ENCODE peak calls at places on chromosome 19, in nine cellular contexts. One of them, this sample, is unnamed.

GRCh38 chr19:28526042-28526441 is 686.9 kb downstream of the UQCRFS1 start:
- DNase-seq in uterus: no peak
- DNase-seq in coronary artery: no peak
- DNase-seq in lower lobe of right lung: no peak
- DNase-seq in HL-60: no peak
- DNase-seq in fibroblast of pulmonary artery: no peak
- DNase-seq in fibroblast of lung: no peak
- DNase-seq in H7: no peak
- DNase-seq in choroid plexus epithelial cell: no peak
- DNase-seq in this sample: no peak

GRCh38 chr19:38429055-38429810 is 3.2 kb upstream of the RASGRP4 start:
- DNase-seq in fibroblast of lung: no peak
- DNase-seq in coronary artery: no peak
- DNase-seq in choroid plexus epithelial cell: no peak
- DNase-seq in HL-60: no peak
- DNase-seq in H7: peak
- DNase-seq in lower lobe of right lung: no peak
- DNase-seq in uterus: no peak
- DNase-seq in fibroblast of pulmonary artery: no peak
- DNase-seq in this sample: no peak

GRCh38 chr19:3575260-3575741 is 2.6 kb downstream of the HMG20B start:
- DNase-seq in HL-60: no peak
- DNase-seq in lower lobe of right lung: no peak
- DNase-seq in fibroblast of lung: no peak
- DNase-seq in uterus: no peak
- DNase-seq in H7: peak
- DNase-seq in fibroblast of pulmonary artery: peak
- DNase-seq in choroid plexus epithelial cell: peak
- DNase-seq in coronary artery: no peak
- DNase-seq in this sample: no peak

GRCh38 chr19:42287017-42287825 is 14.7 kb upstream of the PRR19 start:
- DNase-seq in lower lobe of right lung: no peak
- DNase-seq in H7: no peak
- DNase-seq in choroid plexus epithelial cell: no peak
- DNase-seq in uterus: no peak
- DNase-seq in HL-60: no peak
- DNase-seq in fibroblast of lung: no peak
- DNase-seq in coronary artery: no peak
- DNase-seq in fibroblast of pulmonary artery: no peak
- DNase-seq in this sample: no peak

GRCh38 chr19:10010247-10010691 is at the start of gene COL5A3:
- DNase-seq in fibroblast of lung: no peak
- DNase-seq in lower lobe of right lung: peak
- DNase-seq in HL-60: no peak
- DNase-seq in choroid plexus epithelial cell: peak
- DNase-seq in fibroblast of pulmonary artery: peak
- DNase-seq in uterus: peak
- DNase-seq in coronary artery: no peak
- DNase-seq in H7: peak
- DNase-seq in this sample: no peak

GRCh38 chr19:39501340-39501739 is 2.6 kb downstream of the DLL3 start:
- DNase-seq in coronary artery: no peak
- DNase-seq in HL-60: no peak
- DNase-seq in H7: no peak
- DNase-seq in fibroblast of pulmonary artery: no peak
- DNase-seq in choroid plexus epithelial cell: no peak
- DNase-seq in lower lobe of right lung: no peak
- DNase-seq in uterus: no peak
- DNase-seq in fibroblast of lung: no peak
- DNase-seq in this sample: no peak

GRCh38 chr19:16372065-16372915 is 47.7 kb downstream of the KLF2 start:
- DNase-seq in HL-60: no peak
- DNase-seq in H7: no peak
- DNase-seq in choroid plexus epithelial cell: no peak
- DNase-seq in coronary artery: no peak
- DNase-seq in lower lobe of right lung: peak
- DNase-seq in uterus: no peak
- DNase-seq in fibroblast of pulmonary artery: no peak
- DNase-seq in fibroblast of lung: no peak
- DNase-seq in this sample: no peak

GRCh38 chr19:14052470-14052869 is 9.4 kb downstream of the PALM3 start:
- DNase-seq in lower lobe of right lung: no peak
- DNase-seq in H7: no peak
- DNase-seq in fibroblast of lung: no peak
- DNase-seq in coronary artery: no peak
- DNase-seq in uterus: no peak
- DNase-seq in HL-60: no peak
- DNase-seq in fibroblast of pulmonary artery: no peak
- DNase-seq in choroid plexus epithelial cell: no peak
- DNase-seq in this sample: no peak

GRCh38 chr19:4061178-4061682 is 5.5 kb downstream of the ZBTB7A start:
- DNase-seq in choroid plexus epithelial cell: no peak
- DNase-seq in H7: peak
- DNase-seq in coronary artery: peak
- DNase-seq in lower lobe of right lung: peak
- DNase-seq in HL-60: peak
- DNase-seq in uterus: peak
- DNase-seq in fibroblast of lung: no peak
- DNase-seq in fibroblast of pulmonary artery: no peak
- DNase-seq in this sample: no peak

DNA sequence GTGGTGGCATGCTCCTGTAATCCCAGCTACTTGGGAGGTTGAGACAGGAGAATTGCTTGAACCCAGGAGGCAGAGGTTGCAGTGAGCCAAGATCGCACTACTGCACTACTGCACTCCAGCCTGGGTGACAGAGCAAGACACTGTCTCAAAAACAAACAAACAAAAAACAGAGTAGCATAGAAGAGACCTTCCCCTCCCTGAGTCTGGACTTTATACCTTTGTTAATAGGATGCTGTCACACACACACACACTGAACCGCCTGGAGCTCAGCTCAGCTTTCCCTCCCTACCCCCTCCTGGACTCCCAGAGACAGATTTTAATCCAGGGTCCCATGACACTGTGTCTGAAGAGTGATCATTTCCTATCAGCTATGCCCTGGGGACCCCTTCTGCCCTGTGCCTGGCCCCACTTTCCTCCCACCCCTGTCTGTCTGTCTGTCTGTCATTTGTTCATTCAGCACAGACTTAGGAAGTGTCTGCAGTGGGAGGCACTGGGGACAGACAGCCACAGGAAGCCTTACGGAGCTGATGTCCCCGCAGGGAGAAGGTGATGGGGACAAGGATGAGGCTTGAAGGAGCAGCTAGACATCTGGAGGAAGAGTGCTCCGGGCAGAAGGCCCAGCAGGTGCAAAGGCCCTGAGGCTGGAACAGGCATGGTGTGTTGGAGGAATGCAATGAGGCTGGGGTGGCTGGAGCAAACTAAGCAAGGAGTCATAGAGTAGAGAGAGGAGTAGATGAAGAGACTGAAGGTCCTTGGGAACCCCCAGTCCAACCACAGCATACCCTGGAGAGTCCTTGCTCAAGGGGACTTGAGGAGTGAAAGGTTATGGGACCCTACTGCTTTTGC is 4.9 kb downstream of the CERS4 start:
- DNase-seq in uterus: no peak
- DNase-seq in fibroblast of pulmonary artery: no peak
- DNase-seq in lower lobe of right lung: no peak
- DNase-seq in H7: peak
- DNase-seq in choroid plexus epithelial cell: no peak
- DNase-seq in fibroblast of lung: no peak
- DNase-seq in HL-60: no peak
- DNase-seq in coronary artery: no peak
- DNase-seq in this sample: no peak
- H3K4me3 ChIP-seq in uterus: no peak
- H3K4me3 ChIP-seq in fibroblast of pulmonary artery: no peak
- H3K4me3 ChIP-seq in lower lobe of right lung: no peak
- H3K4me3 ChIP-seq in H7: no peak
- H3K4me3 ChIP-seq in choroid plexus epithelial cell: no peak
- H3K4me3 ChIP-seq in fibroblast of lung: no peak
- H3K4me3 ChIP-seq in HL-60: no peak
- H3K4me3 ChIP-seq in coronary artery: no peak
- H3K4me3 ChIP-seq in this sample: no peak

GRCh38 chr19:1171755-1172352 is 2.2 kb downstream of the SBNO2 start:
- DNase-seq in HL-60: no peak
- DNase-seq in fibroblast of pulmonary artery: no peak
- DNase-seq in coronary artery: no peak
- DNase-seq in uterus: no peak
- DNase-seq in fibroblast of lung: no peak
- DNase-seq in choroid plexus epithelial cell: peak
- DNase-seq in H7: no peak
- DNase-seq in lower lobe of right lung: peak
- DNase-seq in this sample: no peak
- H3K4me3 ChIP-seq in HL-60: no peak
- H3K4me3 ChIP-seq in fibroblast of pulmonary artery: peak
- H3K4me3 ChIP-seq in coronary artery: peak
- H3K4me3 ChIP-seq in uterus: peak
- H3K4me3 ChIP-seq in fibroblast of lung: peak
- H3K4me3 ChIP-seq in choroid plexus epithelial cell: peak
- H3K4me3 ChIP-seq in H7: peak
- H3K4me3 ChIP-seq in lower lobe of right lung: peak
- H3K4me3 ChIP-seq in this sample: peak

DNA sequence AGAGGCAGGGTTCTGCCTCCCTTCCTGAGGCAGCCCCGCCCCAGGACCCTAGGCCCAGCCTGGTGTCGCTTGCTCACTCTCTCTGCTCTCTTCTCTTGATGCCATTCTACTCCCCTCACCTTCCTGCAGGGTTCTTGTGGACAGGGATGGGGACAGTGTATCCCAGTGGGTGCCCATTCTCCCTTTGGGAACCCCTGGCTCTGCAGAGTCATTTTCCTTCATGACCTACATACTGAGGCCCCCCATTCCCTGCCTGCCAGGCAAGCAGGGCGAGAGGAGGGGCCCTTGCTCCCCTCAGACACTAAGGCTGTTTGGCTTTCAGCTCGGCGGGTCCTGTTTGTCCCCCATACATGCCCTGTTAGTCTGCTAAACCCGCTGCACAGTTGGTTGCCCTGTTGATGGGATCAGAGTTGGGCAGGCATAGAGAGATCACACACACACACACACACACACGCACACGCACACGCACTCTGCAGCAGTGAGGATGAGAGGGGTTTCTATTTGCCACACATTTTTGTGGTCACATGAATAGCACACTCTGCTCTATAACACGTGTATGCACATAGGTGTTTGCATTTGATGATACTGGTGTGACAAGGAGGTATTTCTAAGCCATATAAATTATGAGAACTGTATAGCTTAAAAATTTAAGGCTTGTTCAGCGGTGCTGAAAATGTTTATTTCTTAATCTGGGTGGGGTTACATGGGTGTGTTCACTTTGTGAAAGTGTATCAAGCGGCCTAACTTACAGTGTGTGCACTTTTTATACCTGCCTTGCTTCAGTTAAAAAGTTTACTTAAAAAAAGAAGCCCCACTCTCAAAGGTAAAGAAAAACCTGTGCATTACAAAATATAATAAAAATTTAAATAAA is 20.3 kb downstream of the NFIX start:
- DNase-seq in uterus: no peak
- DNase-seq in coronary artery: no peak
- DNase-seq in fibroblast of lung: peak
- DNase-seq in fibroblast of pulmonary artery: peak
- DNase-seq in HL-60: no peak
- DNase-seq in lower lobe of right lung: no peak
- DNase-seq in choroid plexus epithelial cell: no peak
- DNase-seq in H7: peak
- DNase-seq in this sample: no peak
- H3K4me3 ChIP-seq in uterus: peak
- H3K4me3 ChIP-seq in coronary artery: peak
- H3K4me3 ChIP-seq in fibroblast of lung: no peak
- H3K4me3 ChIP-seq in fibroblast of pulmonary artery: no peak
- H3K4me3 ChIP-seq in HL-60: no peak
- H3K4me3 ChIP-seq in lower lobe of right lung: no peak
- H3K4me3 ChIP-seq in choroid plexus epithelial cell: no peak
- H3K4me3 ChIP-seq in H7: no peak
- H3K4me3 ChIP-seq in this sample: no peak

GRCh38 chr19:31529121-31529520 is 179.9 kb upstream of the TSHZ3 start:
- DNase-seq in choroid plexus epithelial cell: no peak
- DNase-seq in H7: no peak
- DNase-seq in fibroblast of pulmonary artery: no peak
- DNase-seq in lower lobe of right lung: no peak
- DNase-seq in HL-60: no peak
- DNase-seq in fibroblast of lung: no peak
- DNase-seq in uterus: no peak
- DNase-seq in coronary artery: no peak
- DNase-seq in this sample: no peak
- H3K4me3 ChIP-seq in choroid plexus epithelial cell: no peak
- H3K4me3 ChIP-seq in H7: no peak
- H3K4me3 ChIP-seq in fibroblast of pulmonary artery: no peak
- H3K4me3 ChIP-seq in lower lobe of right lung: no peak
- H3K4me3 ChIP-seq in HL-60: no peak
- H3K4me3 ChIP-seq in fibroblast of lung: no peak
- H3K4me3 ChIP-seq in uterus: no peak
- H3K4me3 ChIP-seq in coronary artery: no peak
- H3K4me3 ChIP-seq in this sample: no peak

DNA sequence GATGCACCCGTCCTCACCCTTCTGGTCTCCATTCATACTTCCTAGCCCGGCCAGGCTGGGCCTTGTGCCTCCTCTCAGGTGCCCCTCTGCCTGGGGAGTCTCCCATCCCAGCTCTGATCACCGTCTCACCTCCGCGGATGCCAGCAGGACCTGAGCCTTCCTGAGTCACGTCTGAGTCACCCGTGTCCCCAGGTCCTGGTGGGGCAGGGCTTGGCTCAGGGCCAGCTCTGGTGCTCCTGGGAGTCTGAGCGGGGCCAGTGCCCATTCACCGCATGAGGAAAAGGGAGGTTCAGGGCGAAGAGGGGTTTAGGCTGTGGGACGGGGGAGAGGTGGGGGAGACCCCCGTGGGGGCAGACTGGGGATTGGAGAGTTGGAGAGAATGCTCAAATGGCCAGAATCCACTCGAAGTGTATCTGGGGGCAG is 593 bp downstream of the ATP8B3 start:
- DNase-seq in HL-60: peak
- DNase-seq in choroid plexus epithelial cell: peak
- DNase-seq in lower lobe of right lung: peak
- DNase-seq in fibroblast of pulmonary artery: peak
- DNase-seq in fibroblast of lung: peak
- DNase-seq in uterus: peak
- DNase-seq in coronary artery: peak
- DNase-seq in H7: no peak
- DNase-seq in this sample: no peak
- H3K4me3 ChIP-seq in HL-60: peak
- H3K4me3 ChIP-seq in choroid plexus epithelial cell: peak
- H3K4me3 ChIP-seq in lower lobe of right lung: peak
- H3K4me3 ChIP-seq in fibroblast of pulmonary artery: peak
- H3K4me3 ChIP-seq in fibroblast of lung: peak
- H3K4me3 ChIP-seq in uterus: no peak
- H3K4me3 ChIP-seq in coronary artery: peak
- H3K4me3 ChIP-seq in H7: peak
- H3K4me3 ChIP-seq in this sample: peak

GRCh38 chr19:49128545-49129237 is 9.3 kb downstream of the PPFIA3 start:
- DNase-seq in fibroblast of lung: no peak
- DNase-seq in uterus: no peak
- DNase-seq in coronary artery: no peak
- DNase-seq in lower lobe of right lung: no peak
- DNase-seq in choroid plexus epithelial cell: no peak
- DNase-seq in HL-60: no peak
- DNase-seq in H7: no peak
- DNase-seq in fibroblast of pulmonary artery: no peak
- DNase-seq in this sample: no peak
- H3K4me3 ChIP-seq in fibroblast of lung: no peak
- H3K4me3 ChIP-seq in uterus: no peak
- H3K4me3 ChIP-seq in coronary artery: peak
- H3K4me3 ChIP-seq in lower lobe of right lung: peak
- H3K4me3 ChIP-seq in choroid plexus epithelial cell: no peak
- H3K4me3 ChIP-seq in HL-60: peak
- H3K4me3 ChIP-seq in H7: peak
- H3K4me3 ChIP-seq in fibroblast of pulmonary artery: no peak
- H3K4me3 ChIP-seq in this sample: no peak

This sample was measured in BJ.